ENCODE peak calls at places on chromosome 17, in nine cellular contexts. M is activated naive CD8-positive, alpha-beta T cell treated with anti-CD3 and anti-CD28 coated beads for 36 hours; X is stimulated activated CD8-positive, alpha-beta memory T cell treated with anti-CD3 and anti-CD28 coated beads, Interleukin-2, amount 100 ng/mL, for 1 hour; Y is caudate nucleus; H is NCI-H146; F is AG09309; E is stomach; T is HepG2; J is WERI-Rb-1. V is an unnamed sample.

GRCh38 chr17:41492771-41493170 is 3.1 kb upstream of the KRT36 start:
- DNase-seq in M (no peak), X (no peak), Y (no peak), H (peak; percentile 78), F (no peak), E (no peak), T (peak; percentile 49), J (no peak), V (no peak)

GRCh38 chr17:81018044-81018802 is 16.7 kb upstream of the BAIAP2 start:
- DNase-seq in M (peak; percentile 38), X (no peak), Y (no peak), H (peak; percentile 54), F (no peak), E (no peak), T (no peak), J (peak; percentile 95), V (no peak)

GRCh38 chr17:33520404-33521032 is 227.4 kb upstream of the ASIC2 start:
- DNase-seq in M (peak; percentile 38), X (no peak), Y (no peak), H (peak; percentile 3), F (no peak), E (peak; percentile 41), T (peak; percentile 23), J (peak; percentile 82), V (peak; percentile 29)

GRCh38 chr17:56595831-56596740 is 2.6 kb downstream of the NOG start:
- DNase-seq in M (peak; percentile 50), X (no peak), Y (no peak), H (no peak), F (no peak), E (no peak), T (no peak), J (no peak), V (no peak)

GRCh38 chr17:82126479-82127314 is 28.7 kb upstream of the FASN start:
- DNase-seq in M (peak; percentile 72), X (peak; percentile 55), Y (no peak), H (no peak), F (no peak), E (no peak), T (no peak), J (no peak), V (no peak)

GRCh38 chr17:69588739-69589334 is 174.3 kb downstream of the MAP2K6 start:
- DNase-seq in M (no peak), X (no peak), Y (no peak), H (no peak), F (no peak), E (no peak), T (no peak), J (no peak), V (no peak)

GRCh38 chr17:50153650-50154575 is 3.4 kb upstream of the PPP1R9B start:
- DNase-seq in M (no peak), X (no peak), Y (no peak), H (no peak), F (no peak), E (peak; percentile 61), T (no peak), J (no peak), V (no peak)

GRCh38 chr17:73158133-73158532 is 6.7 kb upstream of the SSTR2 start:
- DNase-seq in M (no peak), X (no peak), Y (no peak), H (no peak), F (no peak), E (no peak), T (no peak), J (no peak), V (no peak)

GRCh38 chr17:29341726-29342125 is 47.8 kb upstream of the NUFIP2 start:
- DNase-seq in M (no peak), X (no peak), Y (no peak), H (no peak), F (peak; percentile 28), E (no peak), T (no peak), J (no peak), V (no peak)

GRCh38 chr17:68661265-68662036 is 60.3 kb upstream of the FAM20A start:
- DNase-seq in M (no peak), X (no peak), Y (no peak), H (no peak), F (no peak), E (no peak), T (no peak), J (no peak), V (no peak)

GRCh38 chr17:62925267-62925836 is 40.7 kb upstream of the TANC2 start:
- DNase-seq in M (no peak), X (no peak), Y (no peak), H (no peak), F (no peak), E (no peak), T (no peak), J (no peak), V (no peak)

GRCh38 chr17:65902165-65902564 is 289.8 kb downstream of the CEP112 start:
- DNase-seq in M (no peak), X (no peak), Y (no peak), H (peak; percentile 86), F (no peak), E (no peak), T (no peak), J (no peak), V (no peak)

GRCh38 chr17:75723201-75723930 is 2.1 kb downstream of the ITGB4 start:
- DNase-seq in M (no peak), X (no peak), Y (no peak), H (peak; percentile 48), F (no peak), E (peak; percentile 77), T (no peak), J (no peak), V (no peak)

GRCh38 chr17:19304209-19304608 is 58.3 kb downstream of the B9D1 start:
- DNase-seq in M (no peak), X (no peak), Y (no peak), H (no peak), F (no peak), E (peak; percentile 53), T (peak; percentile 37), J (no peak), V (no peak)

GRCh38 chr17:78324391-78325075 is 35.3 kb downstream of the SOCS3 start:
- DNase-seq in M (peak; percentile 60), X (no peak), Y (no peak), H (peak; percentile 37), F (no peak), E (no peak), T (no peak), J (no peak), V (peak; percentile 77)

GRCh38 chr17:77319211-77320031 is 178.7 kb downstream of the SEC14L1 start:
- DNase-seq in M (peak; percentile 75), X (peak; percentile 55), Y (no peak), H (no peak), F (no peak), E (peak; percentile 88), T (no peak), J (peak; percentile 10), V (peak; percentile 70)

GRCh38 chr17:44323359-44324091 is 1.1 kb downstream of the SLC25A39 start:
- DNase-seq in M (no peak), X (no peak), Y (no peak), H (no peak), F (no peak), E (no peak), T (no peak), J (peak; percentile 66), V (no peak)

GRCh38 chr17:49343273-49343672 is 18.8 kb downstream of the ZNF652 start:
- DNase-seq in M (peak; percentile 14), X (no peak), Y (no peak), H (no peak), F (no peak), E (no peak), T (no peak), J (no peak), V (no peak)